ENCODE peak calls at places on chromosomes 16 and 17, in ten cellular contexts. One of them, this sample, is unnamed.

GRCh38 chr16:2713985-2714774 is 5.8 kb downstream of the PRSS27 start:
- DNase-seq in A549: no peak
- DNase-seq in NCI-H524 treated with DMSO at 0.1 percent for 48 hours: no peak
- DNase-seq in NCI-H2171: peak
- DNase-seq in activated gamma-delta T cell treated with Interleukin-2 at 50 U/mL for 16 hours: no peak
- DNase-seq in PC-3: no peak
- DNase-seq in A172: no peak
- DNase-seq in ELR: no peak
- DNase-seq in EL: no peak
- DNase-seq in mucosa of descending colon: no peak
- DNase-seq in this sample: no peak

GRCh38 chr17:38870259-38871165 is 654 bp downstream of the LASP1 start:
- DNase-seq in A549: peak
- DNase-seq in NCI-H524 treated with DMSO at 0.1 percent for 48 hours: no peak
- DNase-seq in NCI-H2171: peak
- DNase-seq in activated gamma-delta T cell treated with Interleukin-2 at 50 U/mL for 16 hours: peak
- DNase-seq in PC-3: peak
- DNase-seq in A172: peak
- DNase-seq in ELR: peak
- DNase-seq in EL: peak
- DNase-seq in mucosa of descending colon: peak
- DNase-seq in this sample: no peak

GRCh38 chr17:64411999-64412771 is 21.5 kb upstream of the PECAM1 start:
- DNase-seq in A549: no peak
- DNase-seq in NCI-H524 treated with DMSO at 0.1 percent for 48 hours: no peak
- DNase-seq in NCI-H2171: peak
- DNase-seq in activated gamma-delta T cell treated with Interleukin-2 at 50 U/mL for 16 hours: no peak
- DNase-seq in PC-3: no peak
- DNase-seq in A172: peak
- DNase-seq in ELR: peak
- DNase-seq in EL: no peak
- DNase-seq in mucosa of descending colon: peak
- DNase-seq in this sample: no peak

GRCh38 chr16:86472366-86472765 is 38.0 kb upstream of the FOXF1 start:
- DNase-seq in A549: no peak
- DNase-seq in NCI-H524 treated with DMSO at 0.1 percent for 48 hours: no peak
- DNase-seq in NCI-H2171: no peak
- DNase-seq in activated gamma-delta T cell treated with Interleukin-2 at 50 U/mL for 16 hours: no peak
- DNase-seq in PC-3: no peak
- DNase-seq in A172: no peak
- DNase-seq in ELR: no peak
- DNase-seq in EL: no peak
- DNase-seq in mucosa of descending colon: no peak
- DNase-seq in this sample: no peak

GRCh38 chr17:59840908-59841666 is 51.7 kb downstream of the TUBD1 start:
- DNase-seq in A549: no peak
- DNase-seq in NCI-H524 treated with DMSO at 0.1 percent for 48 hours: no peak
- DNase-seq in NCI-H2171: no peak
- DNase-seq in activated gamma-delta T cell treated with Interleukin-2 at 50 U/mL for 16 hours: no peak
- DNase-seq in PC-3: peak
- DNase-seq in A172: no peak
- DNase-seq in ELR: peak
- DNase-seq in EL: peak
- DNase-seq in mucosa of descending colon: no peak
- DNase-seq in this sample: peak

GRCh38 chr16:89431158-89431584 is 59.2 kb downstream of the ANKRD11 start:
- DNase-seq in A549: peak
- DNase-seq in NCI-H524 treated with DMSO at 0.1 percent for 48 hours: no peak
- DNase-seq in NCI-H2171: no peak
- DNase-seq in activated gamma-delta T cell treated with Interleukin-2 at 50 U/mL for 16 hours: no peak
- DNase-seq in PC-3: no peak
- DNase-seq in A172: no peak
- DNase-seq in ELR: no peak
- DNase-seq in EL: peak
- DNase-seq in mucosa of descending colon: peak
- DNase-seq in this sample: no peak

GRCh38 chr17:9181640-9182039 is 160.3 kb downstream of the NTN1 start:
- DNase-seq in A549: no peak
- DNase-seq in NCI-H524 treated with DMSO at 0.1 percent for 48 hours: no peak
- DNase-seq in NCI-H2171: no peak
- DNase-seq in activated gamma-delta T cell treated with Interleukin-2 at 50 U/mL for 16 hours: no peak
- DNase-seq in PC-3: no peak
- DNase-seq in A172: no peak
- DNase-seq in ELR: no peak
- DNase-seq in EL: no peak
- DNase-seq in mucosa of descending colon: no peak
- DNase-seq in this sample: no peak

GRCh38 chr16:73268311-73268997 is 220.5 kb upstream of the ZFHX3 start:
- DNase-seq in A549: peak
- DNase-seq in NCI-H524 treated with DMSO at 0.1 percent for 48 hours: peak
- DNase-seq in NCI-H2171: peak
- DNase-seq in activated gamma-delta T cell treated with Interleukin-2 at 50 U/mL for 16 hours: no peak
- DNase-seq in PC-3: no peak
- DNase-seq in A172: no peak
- DNase-seq in ELR: peak
- DNase-seq in EL: peak
- DNase-seq in mucosa of descending colon: no peak
- DNase-seq in this sample: peak

GRCh38 chr17:83127431-83128160 is 48.2 kb downstream of the METRNL start:
- DNase-seq in A549: no peak
- DNase-seq in NCI-H524 treated with DMSO at 0.1 percent for 48 hours: no peak
- DNase-seq in NCI-H2171: no peak
- DNase-seq in activated gamma-delta T cell treated with Interleukin-2 at 50 U/mL for 16 hours: no peak
- DNase-seq in PC-3: no peak
- DNase-seq in A172: no peak
- DNase-seq in ELR: no peak
- DNase-seq in EL: no peak
- DNase-seq in mucosa of descending colon: no peak
- DNase-seq in this sample: no peak

GRCh38 chr17:42937712-42938596 is 26.3 kb downstream of the AARSD1 start:
- DNase-seq in A549: peak
- DNase-seq in NCI-H524 treated with DMSO at 0.1 percent for 48 hours: no peak
- DNase-seq in NCI-H2171: no peak
- DNase-seq in activated gamma-delta T cell treated with Interleukin-2 at 50 U/mL for 16 hours: no peak
- DNase-seq in PC-3: peak
- DNase-seq in A172: peak
- DNase-seq in ELR: peak
- DNase-seq in EL: peak
- DNase-seq in mucosa of descending colon: no peak
- DNase-seq in this sample: peak

GRCh38 chr16:15899538-15900100 is 11.2 kb upstream of the CEP20 start:
- DNase-seq in A549: peak
- DNase-seq in NCI-H524 treated with DMSO at 0.1 percent for 48 hours: no peak
- DNase-seq in NCI-H2171: no peak
- DNase-seq in activated gamma-delta T cell treated with Interleukin-2 at 50 U/mL for 16 hours: no peak
- DNase-seq in PC-3: peak
- DNase-seq in A172: peak
- DNase-seq in ELR: peak
- DNase-seq in EL: peak
- DNase-seq in mucosa of descending colon: no peak
- DNase-seq in this sample: no peak

GRCh38 chr17:40491486-40491885 is 9.9 kb downstream of the TNS4 start:
- DNase-seq in A549: no peak
- DNase-seq in NCI-H524 treated with DMSO at 0.1 percent for 48 hours: no peak
- DNase-seq in NCI-H2171: peak
- DNase-seq in activated gamma-delta T cell treated with Interleukin-2 at 50 U/mL for 16 hours: no peak
- DNase-seq in PC-3: no peak
- DNase-seq in A172: no peak
- DNase-seq in ELR: no peak
- DNase-seq in EL: no peak
- DNase-seq in mucosa of descending colon: no peak
- DNase-seq in this sample: no peak

GRCh38 chr17:64448665-64449512 is at the start of gene MILR1:
- DNase-seq in A549: peak
- DNase-seq in NCI-H524 treated with DMSO at 0.1 percent for 48 hours: no peak
- DNase-seq in NCI-H2171: no peak
- DNase-seq in activated gamma-delta T cell treated with Interleukin-2 at 50 U/mL for 16 hours: no peak
- DNase-seq in PC-3: peak
- DNase-seq in A172: peak
- DNase-seq in ELR: peak
- DNase-seq in EL: peak
- DNase-seq in mucosa of descending colon: no peak
- DNase-seq in this sample: no peak

GRCh38 chr16:67236551-67237395 is 9.8 kb downstream of the TMEM208 start:
- DNase-seq in A549: peak
- DNase-seq in NCI-H524 treated with DMSO at 0.1 percent for 48 hours: no peak
- DNase-seq in NCI-H2171: no peak
- DNase-seq in activated gamma-delta T cell treated with Interleukin-2 at 50 U/mL for 16 hours: peak
- DNase-seq in PC-3: peak
- DNase-seq in A172: peak
- DNase-seq in ELR: peak
- DNase-seq in EL: peak
- DNase-seq in mucosa of descending colon: peak
- DNase-seq in this sample: peak

GRCh38 chr16:88601313-88602036 is 31.3 kb downstream of the ZC3H18 start:
- DNase-seq in A549: no peak
- DNase-seq in NCI-H524 treated with DMSO at 0.1 percent for 48 hours: no peak
- DNase-seq in NCI-H2171: no peak
- DNase-seq in activated gamma-delta T cell treated with Interleukin-2 at 50 U/mL for 16 hours: no peak
- DNase-seq in PC-3: no peak
- DNase-seq in A172: no peak
- DNase-seq in ELR: no peak
- DNase-seq in EL: no peak
- DNase-seq in mucosa of descending colon: no peak
- DNase-seq in this sample: no peak

GRCh38 chr17:64024215-64024654 is 3.8 kb upstream of the ICAM2 start:
- DNase-seq in A549: no peak
- DNase-seq in NCI-H524 treated with DMSO at 0.1 percent for 48 hours: no peak
- DNase-seq in NCI-H2171: no peak
- DNase-seq in activated gamma-delta T cell treated with Interleukin-2 at 50 U/mL for 16 hours: no peak
- DNase-seq in PC-3: no peak
- DNase-seq in A172: no peak
- DNase-seq in ELR: no peak
- DNase-seq in EL: no peak
- DNase-seq in mucosa of descending colon: no peak
- DNase-seq in this sample: no peak

GRCh38 chr17:73291260-73291801 is 20.5 kb downstream of the CDC42EP4 start:
- DNase-seq in A549: peak
- DNase-seq in NCI-H524 treated with DMSO at 0.1 percent for 48 hours: no peak
- DNase-seq in NCI-H2171: no peak
- DNase-seq in activated gamma-delta T cell treated with Interleukin-2 at 50 U/mL for 16 hours: no peak
- DNase-seq in PC-3: peak
- DNase-seq in A172: peak
- DNase-seq in ELR: peak
- DNase-seq in EL: peak
- DNase-seq in mucosa of descending colon: peak
- DNase-seq in this sample: no peak

GRCh38 chr16:12395266-12395665 is 408.4 kb downstream of the CPPED1 start:
- DNase-seq in A549: no peak
- DNase-seq in NCI-H524 treated with DMSO at 0.1 percent for 48 hours: no peak
- DNase-seq in NCI-H2171: no peak
- DNase-seq in activated gamma-delta T cell treated with Interleukin-2 at 50 U/mL for 16 hours: no peak
- DNase-seq in PC-3: no peak
- DNase-seq in A172: peak
- DNase-seq in ELR: no peak
- DNase-seq in EL: no peak
- DNase-seq in mucosa of descending colon: no peak
- DNase-seq in this sample: no peak

GRCh38 chr16:14405611-14406537 is 224.2 kb downstream of the PARN start:
- DNase-seq in A549: no peak
- DNase-seq in NCI-H524 treated with DMSO at 0.1 percent for 48 hours: no peak
- DNase-seq in NCI-H2171: no peak
- DNase-seq in activated gamma-delta T cell treated with Interleukin-2 at 50 U/mL for 16 hours: no peak
- DNase-seq in PC-3: peak
- DNase-seq in A172: no peak
- DNase-seq in ELR: peak
- DNase-seq in EL: peak
- DNase-seq in mucosa of descending colon: peak
- DNase-seq in this sample: peak

GRCh38 chr16:50967827-50968612 is 183.1 kb downstream of the SALL1 start:
- DNase-seq in A549: no peak
- DNase-seq in NCI-H524 treated with DMSO at 0.1 percent for 48 hours: no peak
- DNase-seq in NCI-H2171: no peak
- DNase-seq in activated gamma-delta T cell treated with Interleukin-2 at 50 U/mL for 16 hours: no peak
- DNase-seq in PC-3: no peak
- DNase-seq in A172: no peak
- DNase-seq in ELR: no peak
- DNase-seq in EL: no peak
- DNase-seq in mucosa of descending colon: no peak
- DNase-seq in this sample: no peak

GRCh38 chr17:50563095-50563511 is 2.6 kb downstream of the CACNA1G start:
- DNase-seq in A549: no peak
- DNase-seq in NCI-H524 treated with DMSO at 0.1 percent for 48 hours: no peak
- DNase-seq in NCI-H2171: no peak
- DNase-seq in activated gamma-delta T cell treated with Interleukin-2 at 50 U/mL for 16 hours: no peak
- DNase-seq in PC-3: no peak
- DNase-seq in A172: no peak
- DNase-seq in ELR: no peak
- DNase-seq in EL: no peak
- DNase-seq in mucosa of descending colon: no peak
- DNase-seq in this sample: no peak

GRCh38 chr16:30526137-30526822 is at the start of gene ZNF768:
- DNase-seq in A549: peak
- DNase-seq in NCI-H524 treated with DMSO at 0.1 percent for 48 hours: no peak
- DNase-seq in NCI-H2171: no peak
- DNase-seq in activated gamma-delta T cell treated with Interleukin-2 at 50 U/mL for 16 hours: no peak
- DNase-seq in PC-3: peak
- DNase-seq in A172: peak
- DNase-seq in ELR: peak
- DNase-seq in EL: peak
- DNase-seq in mucosa of descending colon: peak
- DNase-seq in this sample: no peak

GRCh38 chr16:85157372-85157771 is 45.1 kb upstream of the CIBAR2 start:
- DNase-seq in A549: no peak
- DNase-seq in NCI-H524 treated with DMSO at 0.1 percent for 48 hours: no peak
- DNase-seq in NCI-H2171: no peak
- DNase-seq in activated gamma-delta T cell treated with Interleukin-2 at 50 U/mL for 16 hours: no peak
- DNase-seq in PC-3: no peak
- DNase-seq in A172: no peak
- DNase-seq in ELR: no peak
- DNase-seq in EL: no peak
- DNase-seq in mucosa of descending colon: no peak
- DNase-seq in this sample: no peak

GRCh38 chr17:65772989-65773388 is 211.5 kb upstream of the AXIN2 start:
- DNase-seq in A549: no peak
- DNase-seq in NCI-H524 treated with DMSO at 0.1 percent for 48 hours: no peak
- DNase-seq in NCI-H2171: no peak
- DNase-seq in activated gamma-delta T cell treated with Interleukin-2 at 50 U/mL for 16 hours: no peak
- DNase-seq in PC-3: no peak
- DNase-seq in A172: no peak
- DNase-seq in ELR: no peak
- DNase-seq in EL: no peak
- DNase-seq in mucosa of descending colon: no peak
- DNase-seq in this sample: no peak

GRCh38 chr16:2473999-2474876 is 689 bp upstream of the TBC1D24 start:
- DNase-seq in A549: peak
- DNase-seq in NCI-H524 treated with DMSO at 0.1 percent for 48 hours: no peak
- DNase-seq in NCI-H2171: peak
- DNase-seq in activated gamma-delta T cell treated with Interleukin-2 at 50 U/mL for 16 hours: peak
- DNase-seq in PC-3: peak
- DNase-seq in A172: no peak
- DNase-seq in ELR: peak
- DNase-seq in EL: peak
- DNase-seq in mucosa of descending colon: peak
- DNase-seq in this sample: peak